ENCODE peak calls at places on chromosomes 6 and 20, in six cellular contexts. U is AG04450; M is PC-3; P is naive thymus-derived CD4-positive, alpha-beta T cell; L is transverse colon; D is sigmoid colon. S is an unnamed sample.

GRCh38 chr20:19368351-19368750 is 155.9 kb downstream of the SLC24A3 start:
- DNase-seq in M (no peak), L (no peak), P (no peak), D (no peak), U (no peak), S (peak)

GRCh38 chr6:146543940-146544661 is 468 bp downstream of the RAB32 start:
- DNase-seq in M (peak), U (no peak), P (no peak), D (peak), L (peak), S (peak)

GRCh38 chr6:109304284-109305015 is 77.8 kb downstream of the CD164 start:
- DNase-seq in P (no peak), L (no peak), D (no peak), U (no peak), M (no peak), S (no peak)

GRCh38 chr6:109498049-109498448 is 15.0 kb upstream of the ZBTB24 start:
- DNase-seq in D (no peak), P (no peak), U (no peak), M (no peak), L (no peak), S (no peak)

GRCh38 chr20:62959998-62960436 is 7.5 kb downstream of the SLC17A9 start:
- DNase-seq in M (no peak), P (no peak), L (no peak), D (no peak), U (no peak), S (peak)

GRCh38 chr6:28609672-28610071 is 84.0 kb downstream of the GPX5 start:
- DNase-seq in U (no peak), D (no peak), L (no peak), P (no peak), M (no peak), S (no peak)

GRCh38 chr20:10216146-10216741 is 2.4 kb upstream of the SNAP25 start:
- DNase-seq in M (no peak), D (no peak), P (no peak), L (no peak), U (no peak), S (no peak)

GRCh38 chr6:128074561-128074960 is 173.7 kb upstream of the THEMIS start:
- DNase-seq in M (no peak), D (no peak), L (no peak), P (no peak), U (no peak), S (no peak)

GRCh38 chr6:46773201-46773855 is 19.9 kb upstream of the MEP1A start:
- DNase-seq in P (no peak), U (no peak), L (no peak), D (no peak), M (no peak), S (no peak)

GRCh38 chr6:62103186-62103859 is 182.7 kb downstream of the KHDRBS2 start:
- DNase-seq in L (no peak), M (no peak), U (no peak), D (no peak), P (no peak), S (no peak)

DNA sequence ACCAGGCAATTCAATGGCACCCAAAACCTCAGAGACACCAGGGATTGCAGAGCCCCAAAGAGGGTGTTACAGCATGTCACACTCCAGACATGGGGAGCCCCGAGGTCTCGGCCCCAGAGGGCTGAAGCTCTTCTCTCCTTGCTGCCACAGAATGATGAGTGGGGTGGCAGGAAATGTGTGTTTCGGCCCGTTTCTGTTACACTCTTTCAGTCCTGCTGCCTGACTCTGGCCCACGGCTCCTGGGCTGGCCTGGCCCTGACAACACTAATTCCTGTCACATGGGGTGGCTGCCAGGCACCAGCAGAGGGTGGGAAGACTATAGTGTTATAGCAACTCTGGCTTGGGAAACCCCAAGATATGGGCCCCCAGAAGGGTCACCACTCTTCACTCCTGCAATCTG is 183.6 kb downstream of the KHDRBS2 start:
- DNase-seq in P (no peak), U (no peak), M (no peak), D (no peak), L (no peak), S (no peak)
- H3K27ac ChIP-seq in P (no peak), U (no peak), M (no peak), D (no peak), L (no peak), S (no peak)

DNA sequence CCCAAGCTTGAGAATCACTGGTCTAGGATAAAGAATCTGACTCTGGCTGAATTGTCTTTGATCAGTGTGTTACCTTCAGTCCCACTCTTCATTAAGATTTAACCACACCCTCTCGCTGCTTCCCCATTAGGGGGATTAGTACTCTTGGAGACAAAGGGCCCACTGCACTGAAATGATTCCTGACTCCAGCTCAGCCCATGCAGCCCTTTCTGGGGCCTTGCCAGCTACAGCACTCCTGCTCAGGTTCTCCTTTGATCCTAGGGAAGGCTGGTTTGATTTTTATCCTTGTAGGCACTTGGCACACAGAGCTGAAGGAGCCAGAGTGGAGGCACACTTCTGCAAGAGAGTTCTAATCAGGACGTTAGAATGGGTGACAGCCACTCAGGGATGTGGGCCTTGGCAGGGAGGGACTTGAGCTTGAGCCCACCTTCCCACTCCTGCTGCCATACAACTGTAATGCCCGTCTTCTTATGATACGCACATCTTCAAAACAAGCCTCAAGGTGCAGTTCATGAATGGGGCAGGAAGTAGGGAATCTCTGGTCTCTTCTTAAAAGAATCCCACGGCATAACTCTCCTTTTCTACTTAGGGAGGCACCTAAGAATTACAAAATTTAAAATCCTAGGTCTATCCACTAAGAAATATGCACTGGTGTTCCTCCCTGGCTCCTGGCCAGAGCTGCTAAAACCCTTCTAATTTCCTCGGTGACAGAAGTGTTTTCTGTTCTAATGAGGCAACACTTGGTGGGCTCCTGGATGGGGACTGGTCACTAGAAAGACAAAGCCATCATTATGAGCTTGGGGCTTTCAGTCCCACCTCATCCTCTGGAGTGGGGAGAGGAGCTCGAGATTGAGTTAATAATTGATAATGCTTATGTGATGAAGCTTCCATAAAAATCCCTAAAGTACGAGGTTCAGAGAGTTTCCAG is 1.5 kb upstream of the SLA2 start:
- DNase-seq in P (no peak), U (no peak), D (no peak), L (no peak), M (no peak), S (no peak)
- H3K27ac ChIP-seq in P (peak), U (no peak), D (no peak), L (no peak), M (no peak), S (no peak)

DNA sequence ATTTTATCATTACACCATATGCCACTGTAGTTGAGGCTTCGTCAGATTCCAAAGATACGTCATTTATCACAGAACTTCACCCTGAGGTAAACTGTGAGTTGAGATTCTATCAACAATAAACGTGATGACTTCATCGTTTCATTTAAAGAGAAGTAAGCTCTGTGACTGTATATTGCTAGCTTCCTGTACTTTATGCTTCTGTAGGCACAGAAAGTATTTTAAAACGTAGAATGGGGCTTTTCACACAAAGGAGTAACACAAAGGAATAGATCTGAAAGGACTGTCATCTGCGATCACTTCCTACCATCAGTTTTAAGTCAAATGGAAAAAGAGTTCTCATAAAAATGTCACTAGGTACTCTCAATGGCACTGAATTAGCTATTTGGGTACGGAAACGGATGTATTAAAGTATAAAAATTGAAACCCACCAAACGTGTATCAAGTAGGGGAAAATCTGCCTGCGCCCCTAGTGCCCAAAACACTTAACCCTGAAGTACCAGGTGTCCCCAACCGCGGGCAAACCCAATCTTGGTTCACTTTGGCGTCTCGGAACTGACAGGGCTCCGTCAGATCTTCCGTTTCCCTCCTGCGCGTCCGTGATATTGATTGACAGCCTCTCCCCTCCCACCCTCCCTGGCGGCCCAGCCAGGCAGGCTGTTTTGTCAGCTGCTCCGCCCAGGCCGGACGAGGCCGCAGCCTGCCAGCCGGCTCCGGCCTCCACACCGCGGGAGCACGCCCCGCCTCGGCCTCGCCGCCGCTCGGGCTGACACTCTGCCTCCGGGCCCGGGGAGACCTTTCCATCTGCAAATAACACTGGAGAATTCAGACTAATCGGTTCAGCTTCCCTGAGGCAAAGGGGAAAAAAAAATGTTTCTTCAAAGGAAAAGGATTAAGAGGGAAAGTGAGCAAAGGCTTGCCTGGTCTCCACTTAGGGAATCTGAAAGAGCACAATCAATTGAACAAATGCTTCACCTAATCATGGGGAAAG is 234.7 kb upstream of the MCHR2 start:
- DNase-seq in M (peak), P (no peak), U (peak), D (peak), L (peak), S (peak)
- H3K27ac ChIP-seq in M (peak), P (no peak), U (no peak), D (no peak), L (no peak), S (no peak)

GRCh38 chr20:44606725-44607441 is 24.5 kb downstream of the PKIG start:
- DNase-seq in D (no peak), P (no peak), M (no peak), U (no peak), L (no peak), S (no peak)
- H3K27ac ChIP-seq in D (no peak), P (no peak), M (no peak), U (no peak), L (peak), S (no peak)

GRCh38 chr20:22452442-22453011 is 131.8 kb downstream of the FOXA2 start:
- DNase-seq in L (no peak), P (no peak), D (no peak), M (no peak), U (no peak), S (no peak)
- H3K27ac ChIP-seq in L (no peak), P (no peak), D (no peak), M (no peak), U (no peak), S (no peak)

GRCh38 chr6:75272145-75272840 is 12.3 kb downstream of the TMEM30A start:
- DNase-seq in L (no peak), M (no peak), U (no peak), P (no peak), D (no peak), S (no peak)

GRCh38 chr6:75268988-75269354 is 15.6 kb downstream of the TMEM30A start:
- DNase-seq in D (no peak), M (no peak), U (no peak), P (no peak), L (no peak), S (no peak)

GRCh38 chr6:75268121-75268987 is 16.2 kb downstream of the TMEM30A start:
- DNase-seq in P (no peak), D (no peak), M (peak), U (no peak), L (no peak), S (no peak)

GRCh38 chr6:75275067-75275466 is 9.5 kb downstream of the TMEM30A start:
- DNase-seq in L (no peak), U (peak), D (no peak), P (no peak), M (peak), S (no peak)

DNA sequence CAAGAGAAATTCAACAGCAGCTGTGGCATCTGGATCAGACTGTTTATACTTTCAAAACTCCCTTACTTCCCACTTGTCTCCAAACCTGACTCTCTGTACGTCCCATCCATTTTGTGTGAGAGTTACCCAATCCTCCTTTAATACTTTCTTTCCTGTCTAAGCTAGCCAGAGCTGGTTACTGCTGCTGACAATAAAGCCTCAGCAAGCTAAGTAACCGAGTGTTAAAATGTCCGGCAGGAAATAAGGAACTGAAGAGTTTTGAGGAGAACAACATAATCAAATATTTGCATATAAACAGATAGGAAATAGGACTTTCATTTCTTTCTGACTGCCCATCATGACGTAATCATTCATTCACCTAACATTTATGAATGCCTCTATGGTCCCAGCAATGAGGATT is 11.6 kb downstream of the TMEM30A start:
- DNase-seq in U (no peak), D (no peak), M (no peak), L (no peak), P (no peak), S (no peak)
- H3K27ac ChIP-seq in U (no peak), D (no peak), M (no peak), L (peak), P (no peak), S (no peak)

S was measured in right cardiac atrium.